ENCODE peak calls at places on chromosomes 4 and X, in five cellular contexts. E is cardiac fibroblast, J is bronchial epithelial cell, R is type B pancreatic cell, Y is gastrocnemius medialis. C is an unnamed sample.

GRCh38 chr4:165600959-165601674 is 222.3 kb downstream of the CPE start:
- DNase-seq in E (peak), Y (no peak), J (peak), R (no peak), C (no peak)

GRCh38 chrX:150364347-150365050 is 1.4 kb downstream of the MAMLD1 start:
- DNase-seq in J (no peak), R (no peak), E (no peak), Y (no peak), C (peak)

GRCh38 chr4:81635747-81636146 is 164.0 kb upstream of the RASGEF1B start:
- DNase-seq in E (no peak), J (peak), R (no peak), Y (peak), C (peak)

GRCh38 chrX:3362956-3363355 is 16.5 kb upstream of the MXRA5 start:
- DNase-seq in R (no peak), Y (no peak), E (no peak), J (peak), C (no peak)

GRCh38 chrX:154368630-154369452 is 5.6 kb downstream of the FLNA start:
- DNase-seq in E (peak), Y (peak), J (peak), R (no peak), C (peak)

GRCh38 chrX:16465081-16465876 is 184.7 kb upstream of the S100G start:
- DNase-seq in R (no peak), J (peak), Y (no peak), E (no peak), C (peak)

GRCh38 chr4:157220026-157220881 is at the start of gene GRIA2:
- DNase-seq in R (peak), E (peak), J (peak), Y (no peak), C (no peak)

GRCh38 chrX:71181910-71182799 is 37.5 kb downstream of the NLGN3 start:
- DNase-seq in Y (peak), R (peak), J (peak), E (peak), C (peak)

GRCh38 chr4:183935355-183936005 is 30.4 kb downstream of the STOX2 start:
- DNase-seq in J (no peak), Y (no peak), R (no peak), E (no peak), C (no peak)

DNA sequence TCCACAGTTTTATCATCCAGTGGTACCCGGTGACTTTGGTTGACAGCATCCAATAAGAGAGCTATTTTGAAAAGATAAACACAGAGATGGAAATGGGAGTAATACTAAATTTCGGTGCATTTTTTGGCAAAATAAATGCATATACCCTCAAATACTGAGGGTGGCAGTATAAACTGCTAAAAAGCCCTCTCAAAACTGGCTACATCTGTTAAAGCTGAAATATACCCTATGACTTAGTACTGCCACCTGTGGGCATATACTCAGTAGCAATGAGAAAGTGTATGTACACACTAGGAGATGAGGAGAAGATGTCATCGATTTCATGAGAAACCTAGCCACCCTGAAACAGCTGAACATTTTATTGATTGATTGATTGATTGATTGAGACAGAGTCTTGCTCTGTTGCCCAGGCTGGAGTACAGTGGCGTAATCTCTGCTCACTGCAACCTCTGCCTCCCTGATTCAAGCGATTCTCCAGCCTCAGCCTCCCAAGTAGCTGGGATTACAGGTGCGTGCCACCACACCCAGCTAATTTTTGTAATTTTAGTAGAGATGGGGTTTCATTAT is 12.2 kb upstream of the TMEM128 start:
- DNase-seq in E (peak), Y (no peak), J (peak), R (no peak), C (peak)
- TF ChIP-seq CTCF in E (peak), Y (peak), J (peak), R (peak), C (peak)

GRCh38 chr4:92014060-92014459 is 289.7 kb upstream of the GRID2 start:
- DNase-seq in J (no peak), Y (no peak), R (no peak), E (peak), C (no peak)

GRCh38 chr4:92012899-92013867 is 290.6 kb upstream of the GRID2 start:
- DNase-seq in E (no peak), R (no peak), J (no peak), Y (no peak), C (no peak)
- TF ChIP-seq CTCF in E (no peak), R (peak), J (no peak), Y (no peak), C (no peak)

GRCh38 chr4:154314248-154314647 is 177.4 kb downstream of the DCHS2 start:
- DNase-seq in J (peak), Y (no peak), E (peak), R (no peak), C (peak)
- TF ChIP-seq CTCF in J (peak), Y (no peak), E (no peak), R (peak), C (peak)

GRCh38 chrX:13750812-13751211 is 16.3 kb downstream of the OFD1 start:
- DNase-seq in J (no peak), R (no peak), E (no peak), Y (no peak), C (no peak)

GRCh38 chrX:13752141-13752540 is 17.6 kb downstream of the OFD1 start:
- DNase-seq in J (peak), E (no peak), R (no peak), Y (no peak), C (peak)

GRCh38 chrX:13750204-13750603 is 15.7 kb downstream of the OFD1 start:
- DNase-seq in J (peak), E (peak), Y (no peak), R (no peak), C (peak)

GRCh38 chrX:13748486-13748885 is 13.9 kb downstream of the OFD1 start:
- DNase-seq in Y (no peak), E (no peak), J (no peak), R (no peak), C (peak)

GRCh38 chrX:13747836-13748235 is 13.3 kb downstream of the OFD1 start:
- DNase-seq in R (no peak), E (no peak), J (peak), Y (no peak), C (peak)
- TF ChIP-seq CTCF in R (peak), E (peak), J (peak), Y (peak), C (peak)

DNA sequence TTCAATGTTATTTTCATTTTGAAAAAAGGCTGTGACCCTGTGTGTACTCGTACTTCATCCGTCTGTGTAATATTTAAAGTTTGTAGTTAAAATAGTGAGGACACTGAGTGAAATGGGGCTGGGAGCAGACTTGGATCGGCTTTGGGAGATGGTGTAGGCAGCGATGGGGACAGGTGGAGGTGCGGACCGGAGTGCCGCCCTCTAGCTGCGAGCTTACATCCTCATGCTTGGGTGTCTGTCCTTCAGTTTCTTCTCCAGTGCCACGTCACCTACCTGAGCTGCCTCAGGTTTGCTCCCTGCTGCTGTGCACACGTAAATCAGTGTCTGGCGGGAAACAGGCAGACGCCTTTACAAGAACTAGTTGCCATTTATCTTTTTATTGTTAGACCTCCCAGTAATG is 146.1 kb downstream of the GPR143 start:
- DNase-seq in J (no peak), Y (no peak), E (no peak), R (no peak), C (no peak)
- TF ChIP-seq CTCF in J (no peak), Y (no peak), E (no peak), R (no peak), C (no peak)